ENCODE peak calls at places on chromosomes 6 and 20, in ten cellular contexts. M, J, N, G, Y, I, P, C, Q and R are unnamed samples.

GRCh38 chr6:159252955-159253508 is 83.8 kb downstream of the FNDC1 start:
- DNase-seq in M (no peak), J (no peak), N (no peak), G (no peak), Y (no peak), I (no peak), P (peak; percentile 9), C (no peak), Q (no peak), R (no peak)

GRCh38 chr20:51486197-51487005 is 56.1 kb downstream of the NFATC2 start:
- DNase-seq in M (peak; percentile 11), J (no peak), N (no peak), G (no peak), Y (no peak), I (no peak), P (no peak), C (no peak), Q (no peak), R (no peak)

GRCh38 chr6:31901415-31901952 is 402 bp downstream of the ZBTB12 start:
- DNase-seq in M (peak; percentile 64), J (peak; percentile 57), N (no peak), G (no peak), Y (peak; percentile 90), I (peak; percentile 86), P (peak; percentile 75), C (peak; percentile 56), Q (peak; percentile 30), R (peak; percentile 55)

GRCh38 chr20:63381781-63382431 is 20.8 kb upstream of the CHRNA4 start:
- DNase-seq in M (no peak), J (peak; percentile 46), N (no peak), G (no peak), Y (no peak), I (no peak), P (no peak), C (no peak), Q (no peak), R (peak; percentile 19)

GRCh38 chr20:7772376-7772775 is 167.9 kb downstream of the HAO1 start:
- DNase-seq in M (no peak), J (no peak), N (no peak), G (no peak), Y (no peak), I (no peak), P (no peak), C (no peak), Q (no peak), R (no peak)

GRCh38 chr6:115885636-115886366 is 174.9 kb downstream of the FRK start:
- DNase-seq in M (no peak), J (no peak), N (no peak), G (no peak), Y (no peak), I (no peak), P (no peak), C (no peak), Q (no peak), R (no peak)

GRCh38 chr6:144335914-144336313 is 50.8 kb downstream of the UTRN start:
- DNase-seq in M (no peak), J (no peak), N (no peak), G (no peak), Y (no peak), I (no peak), P (no peak), C (no peak), Q (no peak), R (peak; percentile 57)

GRCh38 chr20:57661201-57662027 is 41.2 kb upstream of the ZBP1 start:
- DNase-seq in M (peak; percentile 27), J (no peak), N (no peak), G (no peak), Y (peak; percentile 79), I (peak; percentile 62), P (no peak), C (no peak), Q (peak; percentile 10), R (no peak)

DNA sequence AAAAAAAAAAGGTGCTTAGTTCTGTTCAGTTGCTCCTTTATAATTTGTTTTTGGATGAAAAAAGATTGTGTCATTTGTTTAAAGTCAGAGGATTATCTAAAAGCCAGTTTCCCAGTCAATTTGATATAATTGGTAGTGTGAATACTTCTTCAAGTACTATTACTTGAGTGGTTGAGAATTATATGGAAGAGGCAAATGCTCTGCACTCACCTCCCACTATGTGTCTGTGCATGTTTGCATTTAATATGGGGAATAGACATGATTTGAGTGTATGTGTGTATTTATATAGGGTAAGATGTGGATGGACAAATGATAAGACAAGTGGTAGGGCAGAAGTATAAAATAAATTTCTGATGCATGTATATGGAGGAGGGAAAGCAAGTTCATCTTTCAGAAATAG is 15.8 kb downstream of the GJA1 start:
- DNase-seq in M (no peak), J (no peak), N (no peak), G (no peak), Y (no peak), I (no peak), P (no peak), C (no peak), Q (no peak), R (no peak)
- H3K36me3 ChIP-seq in M (peaks cover 45% of the 10 kb centered on the region), J (no peaks in the 10 kb centered on the region), N (peaks cover 6% of the 10 kb centered on the region), G (no peaks in the 10 kb centered on the region), Y (peaks cover 9% of the 10 kb centered on the region), I (no peaks in the 10 kb centered on the region), P (no peaks in the 10 kb centered on the region), C (no peaks in the 10 kb centered on the region), Q (no peaks in the 10 kb centered on the region), R (no peaks in the 10 kb centered on the region)

DNA sequence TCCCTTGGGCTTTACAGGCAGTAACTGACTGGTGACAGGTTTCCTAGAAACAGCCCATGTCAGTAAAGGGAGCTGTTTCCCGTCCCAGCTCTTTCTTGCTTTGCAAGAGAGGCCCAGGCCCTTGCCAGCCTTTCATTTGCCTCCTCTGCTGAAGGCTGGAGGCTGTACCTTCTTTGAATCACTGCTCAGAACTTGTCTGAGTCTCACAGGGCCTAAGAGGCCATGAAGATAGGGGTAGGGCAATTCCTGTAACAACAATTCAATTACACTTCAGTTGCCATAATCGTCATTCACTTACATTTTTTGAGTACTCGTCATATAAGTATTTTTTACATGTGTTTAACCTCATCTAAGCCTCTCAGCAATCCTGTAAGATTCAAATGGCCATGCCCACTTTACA is 25.9 kb upstream of the MAFB start:
- DNase-seq in M (no peak), J (no peak), N (no peak), G (no peak), Y (no peak), I (no peak), P (no peak), C (no peak), Q (no peak), R (no peak)
- H3K36me3 ChIP-seq in M (no peaks in the 10 kb centered on the region), J (no peaks in the 10 kb centered on the region), N (no peaks in the 10 kb centered on the region), G (no peaks in the 10 kb centered on the region), Y (no peaks in the 10 kb centered on the region), I (no peaks in the 10 kb centered on the region), P (no peaks in the 10 kb centered on the region), C (no peaks in the 10 kb centered on the region), Q (no peaks in the 10 kb centered on the region), R (no peaks in the 10 kb centered on the region)

GRCh38 chr20:10654630-10655029 is 19.2 kb downstream of the JAG1 start:
- DNase-seq in M (no peak), J (no peak), N (no peak), G (no peak), Y (peak; percentile 52), I (no peak), P (peak; percentile 89), C (no peak), Q (no peak), R (no peak)

GRCh38 chr20:10653593-10654288 is 20.1 kb downstream of the JAG1 start:
- DNase-seq in M (peak; percentile 49), J (no peak), N (no peak), G (no peak), Y (no peak), I (peak; percentile 88), P (peak; percentile 56), C (no peak), Q (no peak), R (no peak)

GRCh38 chr20:10656270-10656669 is 17.5 kb downstream of the JAG1 start:
- DNase-seq in M (no peak), J (no peak), N (no peak), G (no peak), Y (no peak), I (peak; percentile 13), P (no peak), C (no peak), Q (no peak), R (no peak)

GRCh38 chr20:10658051-10658823 is 15.6 kb downstream of the JAG1 start:
- DNase-seq in M (no peak), J (no peak), N (no peak), G (no peak), Y (no peak), I (peak; percentile 62), P (peak; percentile 80), C (no peak), Q (no peak), R (no peak)

GRCh38 chr20:10655723-10656122 is 18.1 kb downstream of the JAG1 start:
- DNase-seq in M (no peak), J (no peak), N (no peak), G (no peak), Y (no peak), I (peak; percentile 48), P (no peak), C (no peak), Q (no peak), R (no peak)
- H3K36me3 ChIP-seq in M (peaks cover 97% of the 10 kb centered on the region), J (no peaks in the 10 kb centered on the region), N (peaks cover 21% of the 10 kb centered on the region), G (peaks cover 20% of the 10 kb centered on the region), Y (no peaks in the 10 kb centered on the region), I (peaks cover 5% of the 10 kb centered on the region), P (peaks cover 11% of the 10 kb centered on the region), C (no peaks in the 10 kb centered on the region), Q (peaks cover 5% of the 10 kb centered on the region), R (no peaks in the 10 kb centered on the region)

GRCh38 chr6:42254505-42254904 is 36.8 kb upstream of the MRPS10 start:
- DNase-seq in M (no peak), J (no peak), N (no peak), G (no peak), Y (no peak), I (no peak), P (no peak), C (no peak), Q (no peak), R (no peak)
- H3K36me3 ChIP-seq in M (peaks cover 16% of the 10 kb centered on the region), J (peaks cover 26% of the 10 kb centered on the region), N (peaks cover 14% of the 10 kb centered on the region), G (peaks cover 15% of the 10 kb centered on the region), Y (no peaks in the 10 kb centered on the region), I (peaks cover 10% of the 10 kb centered on the region), P (no peaks in the 10 kb centered on the region), C (peaks cover 23% of the 10 kb centered on the region), Q (no peaks in the 10 kb centered on the region), R (peaks cover 36% of the 10 kb centered on the region)